ENCODE peak calls at places on chromosomes 11 and 22, in ten cellular contexts. M is thoracic aorta, H is foreskin fibroblast, J is colonic mucosa, E is GM12865, U is AG04450, X is lower lobe of right lung, W is AG09309, P is cardiac fibroblast, Z is cardiac muscle cell. C is an unnamed sample.

GRCh38 chr11:13143486-13144297 is 133.9 kb upstream of the BMAL1 start:
- DNase-seq in W (no peak), H (peak), J (peak), P (no peak), Z (no peak), M (no peak), E (peak), X (no peak), U (no peak), C (no peak)

GRCh38 chr22:35894937-35895708 is 133.5 kb downstream of the RBFOX2 start:
- DNase-seq in J (peak), X (no peak), E (no peak), W (peak), U (peak), H (peak), Z (peak), M (peak), P (peak), C (peak)

GRCh38 chr11:13207665-13208594 is 69.7 kb upstream of the BMAL1 start:
- DNase-seq in Z (peak), J (peak), E (peak), W (peak), M (no peak), H (peak), X (peak), P (peak), U (peak), C (peak)

GRCh38 chr11:77422690-77423089 is 51.2 kb downstream of the PAK1 start:
- DNase-seq in W (no peak), X (no peak), Z (no peak), E (no peak), P (no peak), H (no peak), M (no peak), U (no peak), J (no peak), C (no peak)

GRCh38 chr22:36379593-36380361 is 8.0 kb downstream of the MYH9 start:
- DNase-seq in Z (no peak), U (no peak), H (no peak), P (no peak), M (no peak), E (peak), X (no peak), J (no peak), W (no peak), C (no peak)

GRCh38 chr22:27193215-27193614 is 535.8 kb downstream of the MIAT start:
- DNase-seq in H (no peak), Z (no peak), W (no peak), P (no peak), M (no peak), E (no peak), X (no peak), U (no peak), J (no peak), C (no peak)

GRCh38 chr22:49691256-49691655 is 136.4 kb downstream of the BRD1 start:
- DNase-seq in Z (no peak), X (no peak), M (no peak), P (no peak), W (no peak), H (no peak), E (no peak), J (no peak), U (no peak), C (no peak)

GRCh38 chr11:107713009-107713408 is 1.2 kb upstream of the SLN start:
- DNase-seq in X (no peak), P (no peak), W (no peak), M (no peak), Z (no peak), E (no peak), U (no peak), H (no peak), J (no peak), C (no peak)

GRCh38 chr11:87039371-87039770 is 1.6 kb downstream of the TMEM135 start:
- DNase-seq in X (no peak), J (no peak), M (no peak), H (peak), U (no peak), E (no peak), P (peak), Z (peak), W (no peak), C (peak)

GRCh38 chr22:50136431-50137047 is 34.0 kb upstream of the PANX2 start:
- DNase-seq in J (no peak), H (peak), P (peak), W (no peak), E (no peak), M (no peak), U (no peak), X (no peak), Z (peak), C (peak)

GRCh38 chr11:86940122-86940777 is 14.9 kb downstream of the FZD4 start:
- DNase-seq in J (no peak), U (no peak), P (peak), E (no peak), M (no peak), X (no peak), W (no peak), H (peak), Z (peak), C (peak)

GRCh38 chr22:50150161-50151129 is 20.1 kb upstream of the PANX2 start:
- DNase-seq in J (no peak), X (no peak), Z (no peak), M (no peak), W (no peak), H (no peak), U (no peak), E (no peak), P (no peak), C (no peak)

GRCh38 chr11:68682531-68682931 is 1.8 kb upstream of the GAL start:
- DNase-seq in Z (no peak), P (no peak), E (no peak), M (no peak), W (no peak), J (no peak), U (no peak), X (no peak), H (peak), C (no peak)

GRCh38 chr11:126282361-126282741 is 542 bp upstream of the TIRAP start:
- DNase-seq in Z (peak), E (peak), X (no peak), M (no peak), J (peak), U (no peak), P (peak), H (peak), W (no peak), C (peak)

GRCh38 chr11:90134420-90135003 is at the start of gene NAALAD2:
- DNase-seq in W (no peak), M (no peak), X (peak), H (peak), E (peak), J (peak), P (peak), U (no peak), Z (peak), C (peak)

GRCh38 chr11:8709002-8709672 is 26.5 kb downstream of the RPL27A start:
- DNase-seq in J (peak), E (no peak), Z (peak), U (peak), X (no peak), W (peak), H (peak), P (peak), M (peak), C (peak)

GRCh38 chr11:17927643-17928343 is 85.1 kb downstream of the SERGEF start:
- DNase-seq in H (peak), M (no peak), U (peak), X (no peak), P (peak), E (no peak), W (peak), Z (peak), J (no peak), C (peak)

GRCh38 chr22:48503035-48503625 is 1324.5 kb downstream of the BRD1 start:
- DNase-seq in E (no peak), M (no peak), H (no peak), U (no peak), P (no peak), Z (no peak), W (no peak), J (no peak), X (peak), C (no peak)

DNA sequence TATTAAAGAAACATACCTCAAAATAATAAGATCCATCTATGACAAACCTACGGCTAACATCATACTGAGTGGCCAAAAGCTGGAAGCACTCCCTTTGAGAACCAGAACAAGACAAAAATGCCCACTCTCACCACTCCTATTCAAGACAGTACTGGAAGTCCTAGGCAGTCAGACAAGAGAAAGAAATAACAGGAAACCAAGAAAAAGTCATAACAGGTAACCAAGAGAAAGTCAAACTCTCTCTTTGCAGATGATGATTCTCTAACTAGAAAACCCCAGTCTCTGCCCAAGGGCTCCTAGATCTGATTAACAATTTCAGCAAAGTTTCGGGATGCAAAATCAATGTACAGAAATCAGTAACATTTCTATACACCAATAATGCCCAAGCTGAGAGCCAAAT is 35.6 kb downstream of the TMEM123 start:
- DNase-seq in P (no peak), H (no peak), M (no peak), U (no peak), J (no peak), W (no peak), Z (no peak), E (peak), X (no peak), C (no peak)
- TF ChIP-seq CTCF in P (no peak), H (no peak), M (no peak), U (no peak), J (no peak), W (no peak), Z (no peak), E (no peak), X (no peak), C (no peak)

GRCh38 chr11:67586568-67587250 is 3.1 kb downstream of the GSTP1 start:
- DNase-seq in H (no peak), M (no peak), X (no peak), W (no peak), U (no peak), Z (no peak), E (no peak), J (no peak), P (no peak), C (no peak)
- H3K4me3 ChIP-seq in H (no peak), M (no peak), X (no peak), W (no peak), U (no peak), Z (no peak), E (no peak), J (no peak), P (no peak), C (no peak)

GRCh38 chr22:46104881-46105493 is 45.3 kb upstream of the PPARA start:
- DNase-seq in H (peak), M (no peak), J (no peak), P (no peak), X (no peak), U (no peak), W (no peak), Z (no peak), E (no peak), C (no peak)
- TF ChIP-seq CTCF in H (no peak), M (no peak), J (no peak), P (no peak), X (no peak), U (no peak), W (peak), Z (no peak), E (no peak), C (no peak)

DNA sequence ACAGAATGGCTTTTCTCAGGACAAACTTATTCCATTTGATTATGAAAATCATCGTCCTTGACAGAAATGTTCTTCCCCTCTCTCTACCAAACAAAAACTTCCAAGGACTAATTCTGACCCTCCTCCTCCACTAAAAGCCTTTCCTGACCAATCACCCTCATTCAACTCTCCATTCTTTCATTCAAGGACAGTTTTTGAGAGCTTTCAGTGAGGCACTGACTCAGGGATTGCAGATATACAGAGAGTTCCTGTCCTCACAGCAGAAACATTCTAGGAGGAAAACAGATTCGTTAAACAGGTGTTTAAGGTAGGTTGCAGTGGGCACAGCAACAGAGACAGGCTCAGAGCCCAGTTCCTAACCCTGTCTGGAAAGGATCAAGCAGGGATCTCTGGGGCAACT is 41.5 kb downstream of the OR4D9 start:
- DNase-seq in H (no peak), Z (no peak), W (no peak), J (no peak), E (no peak), X (no peak), U (no peak), M (no peak), P (no peak), C (no peak)
- H3K4me3 ChIP-seq in H (no peak), Z (no peak), W (no peak), J (no peak), E (no peak), X (no peak), U (no peak), M (no peak), P (no peak), C (no peak)

GRCh38 chr11:10925149-10925926 is 67.5 kb upstream of the ZBED5 start:
- DNase-seq in X (no peak), P (no peak), J (no peak), Z (no peak), E (no peak), W (no peak), U (no peak), H (no peak), M (no peak), C (no peak)

GRCh38 chr11:10930224-10930960 is 72.5 kb upstream of the ZBED5 start:
- DNase-seq in P (peak), H (peak), U (no peak), E (no peak), Z (no peak), W (no peak), X (no peak), J (peak), M (no peak), C (peak)

GRCh38 chr11:10926801-10927200 is 68.9 kb upstream of the ZBED5 start:
- DNase-seq in J (no peak), P (no peak), U (no peak), E (no peak), W (no peak), M (no peak), X (no peak), Z (no peak), H (peak), C (no peak)

GRCh38 chr11:10930961-10931760 is 73.3 kb upstream of the ZBED5 start:
- DNase-seq in X (peak), W (no peak), E (no peak), J (peak), M (peak), U (peak), P (peak), Z (peak), H (peak), C (peak)

DNA sequence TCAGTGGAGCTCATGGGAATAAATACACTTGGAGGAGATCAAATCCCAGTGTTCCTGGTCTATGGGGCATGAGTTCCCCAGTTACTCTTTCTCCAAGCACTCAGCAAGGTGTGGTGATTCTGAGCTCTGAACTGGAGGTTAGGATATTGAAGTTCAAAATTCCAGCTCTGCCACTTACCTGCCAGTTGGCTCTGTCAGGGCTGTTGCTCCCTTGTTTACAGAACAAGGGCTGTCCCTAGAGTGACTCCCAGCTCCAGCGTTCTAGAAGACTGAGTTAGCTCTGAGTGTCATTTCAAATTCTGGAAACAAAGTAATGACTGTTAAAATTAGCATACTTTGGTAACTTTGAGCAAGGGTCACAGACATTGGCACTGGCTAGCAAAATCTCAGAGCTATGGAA is 69.7 kb upstream of the ZBED5 start:
- DNase-seq in U (no peak), X (no peak), Z (no peak), P (no peak), E (no peak), M (no peak), J (peak), W (no peak), H (peak), C (no peak)
- TF ChIP-seq CTCF in U (no peak), X (no peak), Z (no peak), P (no peak), E (no peak), M (no peak), J (no peak), W (no peak), H (no peak), C (no peak)

DNA sequence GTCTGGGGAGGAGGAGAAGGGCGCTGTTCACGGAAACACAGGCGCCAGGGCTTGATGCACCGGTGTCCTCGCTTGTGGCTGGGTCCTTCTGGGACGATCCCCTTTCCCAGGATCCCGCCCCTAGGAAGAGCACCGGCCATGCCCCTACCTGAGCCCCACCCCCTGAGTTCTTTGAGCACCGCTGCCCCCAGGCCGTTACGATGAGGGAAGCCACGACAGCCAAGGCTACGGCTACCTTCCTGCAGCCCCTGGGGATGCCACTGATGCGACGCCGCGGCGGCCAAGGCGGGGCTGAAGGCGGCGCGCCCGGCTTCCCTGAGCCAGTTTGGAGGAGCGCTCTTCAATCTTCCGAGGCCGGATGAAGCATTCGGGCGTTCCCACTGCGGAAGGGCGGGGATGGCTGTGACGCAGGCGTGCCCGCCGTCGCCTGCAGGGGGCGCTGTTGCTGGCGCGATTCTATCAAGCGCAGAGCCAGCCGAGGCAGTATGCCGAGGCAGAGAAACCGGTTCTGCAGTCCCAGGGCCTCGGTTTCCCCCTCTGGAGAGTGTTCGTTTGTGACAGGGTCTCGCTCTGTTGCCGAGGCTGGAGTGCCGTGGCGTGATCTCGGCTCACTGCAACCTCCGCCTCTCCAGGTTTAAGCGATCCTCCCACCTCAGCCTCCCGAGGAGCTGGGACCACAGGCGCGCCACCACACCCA is 9.7 kb upstream of the NEFH start:
- DNase-seq in Z (peak), M (no peak), E (peak), W (no peak), X (peak), U (no peak), H (peak), J (peak), P (peak), C (peak)
- H3K4me3 ChIP-seq in Z (peak), M (peak), E (peak), W (no peak), X (peak), U (peak), H (no peak), J (peak), P (peak), C (no peak)

GRCh38 chr11:130947481-130947880 is 31.2 kb upstream of the SNX19 start:
- DNase-seq in M (no peak), H (no peak), P (no peak), Z (no peak), E (no peak), W (no peak), J (no peak), U (no peak), X (no peak), C (no peak)

GRCh38 chr11:130947058-130947457 is 30.8 kb upstream of the SNX19 start:
- DNase-seq in M (no peak), W (no peak), U (no peak), J (no peak), H (no peak), E (no peak), X (no peak), Z (no peak), P (no peak), C (no peak)

GRCh38 chr11:130945945-130946344 is 29.7 kb upstream of the SNX19 start:
- DNase-seq in Z (peak), M (peak), U (peak), H (peak), P (peak), X (no peak), W (peak), E (no peak), J (no peak), C (peak)

GRCh38 chr11:130947889-130948288 is 31.6 kb upstream of the SNX19 start:
- DNase-seq in H (peak), X (no peak), M (no peak), U (no peak), E (no peak), W (no peak), J (no peak), P (peak), Z (no peak), C (no peak)
- TF ChIP-seq CTCF in H (no peak), X (no peak), M (no peak), U (no peak), E (no peak), W (no peak), J (no peak), P (no peak), Z (no peak), C (no peak)

GRCh38 chr11:46346886-46347636 is at the start of gene DGKZ:
- DNase-seq in M (no peak), E (peak), H (peak), Z (peak), P (peak), J (peak), U (no peak), W (no peak), X (peak), C (peak)

GRCh38 chr11:46343520-46343919 is 3.7 kb upstream of the DGKZ start:
- DNase-seq in U (no peak), M (no peak), H (no peak), Z (no peak), P (no peak), X (no peak), W (no peak), J (no peak), E (no peak), C (no peak)

GRCh38 chr11:46347637-46348311 is 511 bp downstream of the DGKZ start:
- DNase-seq in E (no peak), H (peak), X (no peak), P (no peak), U (no peak), Z (no peak), W (no peak), J (peak), M (no peak), C (no peak)

GRCh38 chr11:46345881-46346484 is 1.3 kb upstream of the DGKZ start:
- DNase-seq in H (no peak), P (no peak), Z (no peak), U (no peak), W (no peak), E (peak), X (no peak), J (no peak), M (no peak), C (no peak)

GRCh38 chr11:46345131-46345597 is 2.1 kb upstream of the DGKZ start:
- DNase-seq in J (no peak), P (no peak), H (no peak), E (peak), M (no peak), Z (no peak), U (no peak), W (no peak), X (peak), C (no peak)
- H3K4me3 ChIP-seq in J (peak), P (no peak), H (no peak), E (peak), M (peak), Z (no peak), U (no peak), W (no peak), X (peak), C (no peak)

GRCh38 chr11:20132667-20133039 is 27.6 kb downstream of the DBX1 start:
- DNase-seq in U (no peak), W (no peak), Z (no peak), E (no peak), M (no peak), J (no peak), H (no peak), X (no peak), P (no peak), C (no peak)
- TF ChIP-seq CTCF in U (no peak), W (no peak), Z (no peak), E (no peak), M (no peak), J (peak), H (no peak), X (no peak), P (no peak), C (no peak)

GRCh38 chr22:38238519-38239051 is 34.2 kb downstream of the TMEM184B start:
- DNase-seq in U (no peak), E (no peak), H (peak), Z (peak), P (peak), J (no peak), X (no peak), M (no peak), W (no peak), C (peak)
- H3K4me3 ChIP-seq in U (no peak), E (no peak), H (no peak), Z (no peak), P (no peak), J (no peak), X (no peak), M (no peak), W (no peak), C (no peak)

C was measured in fibroblast of pulmonary artery.